ENCODE peak calls at places on chromosomes 12 and 14, in nine cellular contexts. O, Y, L, P, I, U, C, Z and K are unnamed samples. For H3K36me3, the result is how much of the 10 kb centered on the place peaks cover.

GRCh38 chr14:96349286-96350075 is 13.7 kb downstream of the ATG2B start:
- DNase-seq in O (no peak), Y (no peak), L (peak), P (no peak), I (no peak), U (no peak), C (no peak), Z (no peak), K (no peak)

GRCh38 chr12:93802698-93803097 is 125.5 kb downstream of the CRADD start:
- DNase-seq in O (no peak), Y (no peak), L (peak), P (no peak), I (no peak), U (no peak), C (no peak), Z (no peak), K (no peak)

GRCh38 chr14:52044791-52045522 is 23.9 kb downstream of the NID2 start:
- DNase-seq in O (no peak), Y (no peak), L (peak), P (no peak), I (no peak), U (no peak), C (no peak), Z (peak), K (no peak)

GRCh38 chr12:88944403-88944802 is 364.1 kb upstream of the KITLG start:
- DNase-seq in O (no peak), Y (no peak), L (peak), P (no peak), I (no peak), U (no peak), C (no peak), Z (no peak), K (no peak)

GRCh38 chr14:95185452-95186392 is 28.4 kb upstream of the DICER1 start:
- DNase-seq in O (no peak), Y (peak), L (peak), P (peak), I (no peak), U (no peak), C (peak), Z (no peak), K (peak)

GRCh38 chr12:107660861-107661415 is 24.7 kb upstream of the PWP1 start:
- DNase-seq in O (no peak), Y (no peak), L (peak), P (no peak), I (no peak), U (no peak), C (no peak), Z (no peak), K (no peak)

GRCh38 chr14:92754956-92755355 is 6.5 kb upstream of the LGMN start:
- DNase-seq in O (no peak), Y (no peak), L (no peak), P (no peak), I (no peak), U (no peak), C (no peak), Z (no peak), K (no peak)

GRCh38 chr12:14560904-14561574 is 6.6 kb downstream of the PLBD1 start:
- DNase-seq in O (peak), Y (no peak), L (no peak), P (no peak), I (no peak), U (no peak), C (no peak), Z (no peak), K (no peak)

GRCh38 chr14:72903707-72904106 is 9.8 kb upstream of the DPF3 start:
- DNase-seq in O (no peak), Y (no peak), L (no peak), P (no peak), I (no peak), U (no peak), C (no peak), Z (no peak), K (no peak)

GRCh38 chr12:132413931-132414588 is 75.9 kb upstream of the FBRSL1 start:
- DNase-seq in O (peak), Y (no peak), L (no peak), P (no peak), I (peak), U (no peak), C (no peak), Z (no peak), K (no peak)

GRCh38 chr12:20142295-20142694 is 226.0 kb upstream of the PDE3A start:
- DNase-seq in O (no peak), Y (no peak), L (no peak), P (no peak), I (peak), U (no peak), C (no peak), Z (no peak), K (no peak)

GRCh38 chr12:46770501-46771183 is 55.2 kb downstream of the SLC38A4 start:
- DNase-seq in O (no peak), Y (peak), L (peak), P (no peak), I (no peak), U (no peak), C (no peak), Z (no peak), K (no peak)

GRCh38 chr12:123550700-123551099 is 17.2 kb upstream of the RILPL1 start:
- DNase-seq in O (no peak), Y (no peak), L (no peak), P (no peak), I (no peak), U (no peak), C (no peak), Z (no peak), K (no peak)

GRCh38 chr12:67358686-67359374 is 89.7 kb downstream of the CAND1 start:
- DNase-seq in O (no peak), Y (no peak), L (peak), P (no peak), I (no peak), U (no peak), C (no peak), Z (peak), K (no peak)

GRCh38 chr12:89225808-89226368 is 126.4 kb downstream of the DUSP6 start:
- DNase-seq in O (no peak), Y (no peak), L (peak), P (no peak), I (no peak), U (no peak), C (no peak), Z (peak), K (no peak)

GRCh38 chr12:87848248-87848868 is 180.8 kb downstream of the C12orf50 start:
- DNase-seq in O (peak), Y (no peak), L (peak), P (no peak), I (peak), U (no peak), C (no peak), Z (peak), K (no peak)

GRCh38 chr14:99808133-99808505 is 14.9 kb downstream of the EML1 start:
- DNase-seq in O (no peak), Y (no peak), L (no peak), P (no peak), I (no peak), U (no peak), C (no peak), Z (no peak), K (no peak)

GRCh38 chr14:61608245-61609142 is 86.8 kb upstream of the HIF1A start:
- DNase-seq in O (no peak), Y (no peak), L (peak), P (no peak), I (peak), U (no peak), C (no peak), Z (no peak), K (no peak)

GRCh38 chr14:92473261-92473946 is 40.2 kb upstream of the RIN3 start:
- DNase-seq in O (no peak), Y (peak), L (peak), P (peak), I (no peak), U (no peak), C (no peak), Z (peak), K (peak)

GRCh38 chr14:99201351-99202073 is 70.5 kb downstream of the BCL11B start:
- DNase-seq in O (no peak), Y (no peak), L (no peak), P (no peak), I (no peak), U (no peak), C (no peak), Z (no peak), K (no peak)

GRCh38 chr12:115149685-115150378 is 465.9 kb upstream of the TBX3 start:
- DNase-seq in O (peak), Y (no peak), L (peak), P (no peak), I (no peak), U (no peak), C (no peak), Z (peak), K (no peak)

GRCh38 chr12:67593041-67593870 is 55.3 kb upstream of the DYRK2 start:
- DNase-seq in O (no peak), Y (no peak), L (peak), P (no peak), I (no peak), U (no peak), C (no peak), Z (no peak), K (no peak)

GRCh38 chr14:51967521-51967920 is 21.8 kb upstream of the RTRAF start:
- DNase-seq in O (no peak), Y (no peak), L (no peak), P (no peak), I (no peak), U (no peak), C (no peak), Z (no peak), K (no peak)

GRCh38 chr12:14571779-14572178 is 4.1 kb upstream of the PLBD1 start:
- DNase-seq in O (no peak), Y (no peak), L (no peak), P (no peak), I (no peak), U (no peak), C (no peak), Z (no peak), K (no peak)

GRCh38 chr12:11652351-11653040 is 3.0 kb downstream of the ETV6 start:
- DNase-seq in O (peak), Y (peak), L (peak), P (no peak), I (no peak), U (no peak), C (no peak), Z (no peak), K (no peak)

GRCh38 chr12:130615906-130616305 is 100.2 kb downstream of the RIMBP2 start:
- DNase-seq in O (no peak), Y (peak), L (no peak), P (no peak), I (no peak), U (no peak), C (no peak), Z (no peak), K (no peak)
- H3K4me3 ChIP-seq in O (no peak), Y (no peak), L (no peak), P (no peak), I (no peak), U (no peak), C (no peak), Z (no peak), K (no peak)

GRCh38 chr12:119011231-119011630 is 29.9 kb downstream of the SRRM4 start:
- DNase-seq in O (no peak), Y (no peak), L (no peak), P (no peak), I (peak), U (no peak), C (no peak), Z (no peak), K (no peak)
- TF ChIP-seq CTCF in O (no peak), Y (no peak), L (no peak), P (no peak), I (peak), U (no peak), C (no peak), Z (no peak), K (no peak)

DNA sequence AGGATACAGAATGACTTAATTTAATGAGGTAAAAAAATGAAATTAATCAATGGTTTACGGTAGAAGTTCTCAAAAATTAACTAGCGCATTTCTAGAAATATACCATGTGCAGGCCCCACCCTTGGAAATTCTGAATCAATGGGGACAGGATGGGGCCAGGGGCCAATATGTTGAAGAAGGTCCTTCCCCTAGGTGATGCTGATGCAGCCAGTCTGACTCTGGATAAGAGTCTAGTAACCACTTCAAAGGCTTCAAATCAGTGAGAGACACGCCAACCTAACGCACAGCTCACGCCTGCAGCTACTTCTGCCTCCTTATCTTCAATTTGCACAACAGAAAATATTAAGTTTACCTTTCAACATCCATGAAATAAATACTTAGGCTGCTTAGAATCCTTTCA is 14.9 kb downstream of the GIT2 start:
- DNase-seq in O (no peak), Y (no peak), L (no peak), P (no peak), I (no peak), U (no peak), C (no peak), Z (no peak), K (no peak)
- H3K36me3 ChIP-seq in O (half or more), Y (half or more), L (under half), P (half or more), I (half or more), U (half or more), C (under half), Z (under half), K (half or more)

GRCh38 chr12:3921142-3921520 is 47.9 kb upstream of the PARP11 start:
- DNase-seq in O (no peak), Y (no peak), L (no peak), P (no peak), I (no peak), U (no peak), C (no peak), Z (no peak), K (no peak)

GRCh38 chr12:3922033-3922432 is 48.8 kb upstream of the PARP11 start:
- DNase-seq in O (no peak), Y (no peak), L (no peak), P (no peak), I (no peak), U (no peak), C (no peak), Z (no peak), K (no peak)

GRCh38 chr12:3924761-3925160 is 51.6 kb upstream of the PARP11 start:
- DNase-seq in O (no peak), Y (no peak), L (no peak), P (no peak), I (no peak), U (no peak), C (no peak), Z (no peak), K (no peak)

GRCh38 chr12:3921526-3921925 is 48.3 kb upstream of the PARP11 start:
- DNase-seq in O (no peak), Y (no peak), L (no peak), P (no peak), I (no peak), U (no peak), C (no peak), Z (no peak), K (no peak)

DNA sequence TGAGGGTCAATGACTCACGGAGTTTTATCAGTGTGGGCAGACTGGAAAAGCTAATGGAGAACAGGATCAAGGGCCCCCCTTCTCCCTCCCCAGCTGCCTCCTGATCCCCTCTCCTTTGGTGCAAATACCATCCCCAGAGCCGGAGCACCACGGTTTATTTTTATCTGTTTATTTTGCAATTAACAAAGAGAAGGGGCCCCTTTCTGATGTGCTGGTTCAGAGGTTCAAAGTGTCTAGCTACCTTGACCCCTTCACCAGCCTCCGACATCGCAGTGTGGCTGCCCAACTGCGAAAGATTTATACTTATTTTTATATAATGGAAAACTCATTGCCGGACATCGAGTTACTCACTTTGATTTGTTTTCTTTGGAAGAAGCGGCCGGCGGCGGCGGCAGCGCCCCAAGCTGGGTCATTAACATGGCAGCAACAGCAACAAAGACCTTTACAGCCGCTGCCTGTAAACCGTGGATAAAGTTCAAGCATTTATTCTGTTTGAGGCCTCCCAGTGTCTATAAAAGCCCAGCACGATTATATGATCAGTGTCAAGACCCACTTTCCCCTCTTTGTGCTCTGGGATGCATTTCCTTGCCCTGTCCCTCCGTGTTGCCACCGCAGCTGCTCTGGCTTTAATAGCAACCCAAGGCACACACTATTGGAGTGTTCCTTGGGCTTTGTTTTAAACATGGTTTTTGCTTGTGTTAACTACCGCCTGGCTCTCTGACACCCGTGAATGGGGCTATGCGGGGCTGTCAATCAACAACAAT is 47.4 kb upstream of the PARP11 start:
- DNase-seq in O (no peak), Y (peak), L (no peak), P (no peak), I (no peak), U (no peak), C (no peak), Z (no peak), K (no peak)
- H3K4me3 ChIP-seq in O (no peak), Y (no peak), L (no peak), P (no peak), I (no peak), U (no peak), C (no peak), Z (no peak), K (no peak)

GRCh38 chr12:52011602-52012214 is 5.0 kb downstream of the TAMALIN start:
- DNase-seq in O (no peak), Y (no peak), L (no peak), P (no peak), I (no peak), U (no peak), C (no peak), Z (no peak), K (peak)

GRCh38 chr12:52007982-52008510 is 1.3 kb downstream of the TAMALIN start:
- DNase-seq in O (no peak), Y (no peak), L (no peak), P (no peak), I (no peak), U (no peak), C (no peak), Z (no peak), K (no peak)

GRCh38 chr12:52009081-52009751 is 2.5 kb downstream of the TAMALIN start:
- DNase-seq in O (no peak), Y (no peak), L (peak), P (no peak), I (no peak), U (no peak), C (peak), Z (no peak), K (no peak)

GRCh38 chr12:52010692-52011601 is 4.2 kb downstream of the TAMALIN start:
- DNase-seq in O (no peak), Y (no peak), L (no peak), P (no peak), I (peak), U (no peak), C (no peak), Z (no peak), K (no peak)

DNA sequence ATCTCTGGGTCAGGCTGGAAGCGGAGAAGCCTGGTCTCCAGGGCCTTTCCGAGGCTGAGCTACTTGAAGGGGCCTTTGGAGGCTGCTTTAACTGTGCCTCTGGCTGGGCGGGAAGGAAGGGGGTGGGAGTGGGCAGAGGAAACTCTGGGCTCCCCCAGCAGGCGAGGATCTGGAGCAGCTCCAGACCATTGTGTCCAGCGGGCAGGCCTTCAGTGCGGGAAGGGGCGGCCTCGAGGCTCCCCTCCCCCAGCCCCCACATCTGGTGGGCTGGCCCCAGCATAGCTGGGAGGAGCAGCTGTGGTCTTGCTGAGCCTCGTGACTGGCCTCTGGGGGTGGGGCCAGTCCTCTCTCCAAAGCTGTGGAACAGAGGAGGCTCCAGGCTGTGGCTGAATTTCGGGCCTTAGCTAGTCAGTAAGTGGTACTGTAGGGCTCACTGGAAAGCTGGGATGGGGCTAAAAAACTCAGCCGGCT is 3.4 kb downstream of the TAMALIN start:
- DNase-seq in O (no peak), Y (peak), L (peak), P (peak), I (peak), U (peak), C (peak), Z (no peak), K (peak)
- TF ChIP-seq CTCF in O (no peak), Y (no peak), L (no peak), P (no peak), I (no peak), U (no peak), C (no peak), Z (no peak), K (no peak)

DNA sequence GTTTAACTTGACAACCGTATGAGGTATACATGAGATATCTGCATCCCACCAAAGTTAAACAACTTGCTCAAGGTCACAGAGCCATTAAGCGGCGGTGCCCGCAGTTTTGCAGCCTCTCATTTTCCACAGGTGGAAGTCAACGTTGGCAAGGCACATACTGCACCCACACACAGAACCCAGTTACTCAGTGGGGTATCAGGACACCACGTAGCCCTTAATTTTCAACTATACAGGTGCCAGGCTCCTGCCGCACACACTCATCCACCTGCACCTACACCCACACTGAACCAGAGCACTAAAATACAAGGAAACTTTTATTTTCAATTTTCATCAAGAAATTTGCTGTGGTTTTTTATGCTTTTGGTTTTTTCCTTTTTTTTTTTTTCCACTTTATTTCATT is 1.7 kb upstream of the NOP2 start:
- DNase-seq in O (no peak), Y (no peak), L (no peak), P (no peak), I (no peak), U (no peak), C (peak), Z (no peak), K (no peak)
- H3K36me3 ChIP-seq in O (half or more), Y (half or more), L (half or more), P (half or more), I (half or more), U (half or more), C (under half), Z (under half), K (half or more)